ENCODE peak calls at places on chromosome 15, in ten cellular contexts. Q, D, J, L, B, P, Z, R, N and I are unnamed samples.

GRCh38 chr15:52351206-52351907 is 55.8 kb upstream of the MYO5C start:
- DNase-seq in Q (no peak), D (no peak), J (no peak), L (no peak), B (peak), P (no peak), Z (peak), R (no peak), N (no peak), I (no peak)

GRCh38 chr15:64806509-64806908 is 18.9 kb downstream of the PIF1 start:
- DNase-seq in Q (no peak), D (no peak), J (no peak), L (no peak), B (no peak), P (no peak), Z (no peak), R (no peak), N (no peak), I (no peak)

GRCh38 chr15:76217029-76217866 is 94.0 kb downstream of the ETFA start:
- DNase-seq in Q (peak), D (no peak), J (no peak), L (peak), B (no peak), P (no peak), Z (no peak), R (no peak), N (peak), I (no peak)

GRCh38 chr15:51706931-51707608 is 25.8 kb downstream of the SCG3 start:
- DNase-seq in Q (no peak), D (no peak), J (no peak), L (no peak), B (no peak), P (no peak), Z (no peak), R (no peak), N (no peak), I (no peak)

GRCh38 chr15:69997701-69998273 is 99.9 kb downstream of the TLE3 start:
- DNase-seq in Q (peak), D (peak), J (peak), L (no peak), B (peak), P (no peak), Z (peak), R (no peak), N (peak), I (peak)

GRCh38 chr15:42427429-42428223 is 63.3 kb downstream of the ZNF106 start:
- DNase-seq in Q (peak), D (no peak), J (no peak), L (no peak), B (no peak), P (no peak), Z (peak), R (no peak), N (peak), I (no peak)

GRCh38 chr15:33586791-33587697 is 276.3 kb downstream of the RYR3 start:
- DNase-seq in Q (no peak), D (no peak), J (no peak), L (no peak), B (no peak), P (no peak), Z (no peak), R (no peak), N (no peak), I (no peak)

GRCh38 chr15:40477703-40478269 is 7.0 kb downstream of the CHST14 start:
- DNase-seq in Q (no peak), D (peak), J (peak), L (no peak), B (no peak), P (no peak), Z (no peak), R (no peak), N (no peak), I (no peak)

GRCh38 chr15:84685304-84685703 is 27.3 kb upstream of the NMB start:
- DNase-seq in Q (peak), D (no peak), J (no peak), L (no peak), B (peak), P (no peak), Z (peak), R (no peak), N (peak), I (no peak)

GRCh38 chr15:74552761-74553441 is 11.9 kb downstream of the ARID3B start:
- DNase-seq in Q (no peak), D (no peak), J (no peak), L (no peak), B (peak), P (no peak), Z (no peak), R (no peak), N (no peak), I (no peak)

GRCh38 chr15:49225572-49226281 is 55.7 kb downstream of the GALK2 start:
- DNase-seq in Q (peak), D (no peak), J (no peak), L (no peak), B (no peak), P (no peak), Z (no peak), R (no peak), N (peak), I (no peak)

GRCh38 chr15:76342382-76343201 is 6.0 kb downstream of the ISL2 start:
- DNase-seq in Q (no peak), D (no peak), J (no peak), L (no peak), B (no peak), P (peak), Z (peak), R (peak), N (no peak), I (no peak)

GRCh38 chr15:58396181-58396580 is 35.6 kb upstream of the LIPC start:
- DNase-seq in Q (peak), D (no peak), J (no peak), L (no peak), B (peak), P (no peak), Z (peak), R (no peak), N (peak), I (no peak)

GRCh38 chr15:87645723-87646122 is 610.8 kb downstream of the NTRK3 start:
- DNase-seq in Q (no peak), D (no peak), J (no peak), L (no peak), B (no peak), P (no peak), Z (no peak), R (no peak), N (no peak), I (no peak)

GRCh38 chr15:69987492-69988482 is 109.9 kb downstream of the TLE3 start:
- DNase-seq in Q (no peak), D (no peak), J (no peak), L (no peak), B (no peak), P (no peak), Z (peak), R (no peak), N (no peak), I (peak)

GRCh38 chr15:57607570-57608000 is 15.9 kb downstream of the MYZAP start:
- DNase-seq in Q (peak), D (peak), J (no peak), L (no peak), B (peak), P (no peak), Z (peak), R (no peak), N (no peak), I (no peak)

GRCh38 chr15:73899197-73900128 is 26.1 kb downstream of the TBC1D21 start:
- DNase-seq in Q (peak), D (no peak), J (no peak), L (no peak), B (peak), P (no peak), Z (no peak), R (peak), N (peak), I (no peak)

GRCh38 chr15:101324513-101325177 is 29.6 kb upstream of the SNRPA1 start:
- DNase-seq in Q (no peak), D (peak), J (no peak), L (no peak), B (no peak), P (no peak), Z (no peak), R (no peak), N (no peak), I (peak)

GRCh38 chr15:59632714-59633113 is 21.1 kb downstream of the GCNT3 start:
- DNase-seq in Q (peak), D (no peak), J (no peak), L (no peak), B (no peak), P (no peak), Z (no peak), R (no peak), N (no peak), I (no peak)

GRCh38 chr15:62512906-62513305 is 347.8 kb upstream of the C2CD4B start:
- DNase-seq in Q (no peak), D (no peak), J (no peak), L (no peak), B (no peak), P (no peak), Z (no peak), R (no peak), N (no peak), I (no peak)

GRCh38 chr15:59751552-59752413 is 62.7 kb upstream of the BNIP2 start:
- DNase-seq in Q (peak), D (no peak), J (no peak), L (peak), B (no peak), P (no peak), Z (no peak), R (no peak), N (no peak), I (no peak)

GRCh38 chr15:74620636-74621545 is 5.3 kb downstream of the CLK3 start:
- DNase-seq in Q (peak), D (peak), J (peak), L (peak), B (peak), P (peak), Z (peak), R (peak), N (peak), I (peak)

GRCh38 chr15:67142142-67143092 is 77.0 kb downstream of the SMAD3 start:
- DNase-seq in Q (peak), D (no peak), J (no peak), L (no peak), B (no peak), P (no peak), Z (peak), R (no peak), N (peak), I (peak)

GRCh38 chr15:33458421-33458820 is 147.7 kb downstream of the RYR3 start:
- DNase-seq in Q (no peak), D (no peak), J (no peak), L (no peak), B (no peak), P (no peak), Z (no peak), R (no peak), N (no peak), I (no peak)